ENCODE peak calls at places on chromosomes 4 and X, in six cellular contexts. One of them, this sample, is unnamed.

GRCh38 chrX:23662187-23662586 is 5.1 kb upstream of the PRDX4 start:
- DNase-seq in activated CD4-positive, alpha-beta memory T cell treated with anti-CD3 and anti-CD28 coated beads, Interleukin-2, amount 10 ng/mL, durations not matched to agents 7 days and 5 days: no peak
- DNase-seq in GM20000: no peak
- DNase-seq in activated CD4-positive, CD25-positive, alpha-beta regulatory T cell: no peak
- DNase-seq in NCI-H2029 treated with DMSO at 0.1 percent for 48 hours: no peak
- DNase-seq in cardiac septum: no peak
- DNase-seq in this sample: no peak

GRCh38 chr4:36281384-36282106 is at the start of gene DTHD1:
- DNase-seq in GM20000: no peak
- DNase-seq in activated CD4-positive, alpha-beta memory T cell treated with anti-CD3 and anti-CD28 coated beads, Interleukin-2, amount 10 ng/mL, durations not matched to agents 7 days and 5 days: peak
- DNase-seq in cardiac septum: no peak
- DNase-seq in NCI-H2029 treated with DMSO at 0.1 percent for 48 hours: no peak
- DNase-seq in activated CD4-positive, CD25-positive, alpha-beta regulatory T cell: no peak
- DNase-seq in this sample: no peak

GRCh38 chrX:97119474-97120109 is 235.9 kb downstream of the RPA4 start:
- DNase-seq in cardiac septum: no peak
- DNase-seq in GM20000: no peak
- DNase-seq in activated CD4-positive, alpha-beta memory T cell treated with anti-CD3 and anti-CD28 coated beads, Interleukin-2, amount 10 ng/mL, durations not matched to agents 7 days and 5 days: no peak
- DNase-seq in NCI-H2029 treated with DMSO at 0.1 percent for 48 hours: no peak
- DNase-seq in activated CD4-positive, CD25-positive, alpha-beta regulatory T cell: no peak
- DNase-seq in this sample: no peak

GRCh38 chr4:152860057-152860456 is 76.1 kb upstream of the FHDC1 start:
- DNase-seq in cardiac septum: no peak
- DNase-seq in NCI-H2029 treated with DMSO at 0.1 percent for 48 hours: no peak
- DNase-seq in GM20000: no peak
- DNase-seq in activated CD4-positive, alpha-beta memory T cell treated with anti-CD3 and anti-CD28 coated beads, Interleukin-2, amount 10 ng/mL, durations not matched to agents 7 days and 5 days: no peak
- DNase-seq in activated CD4-positive, CD25-positive, alpha-beta regulatory T cell: no peak
- DNase-seq in this sample: no peak

GRCh38 chrX:7170903-7171302 is 22.9 kb upstream of the PUDP start:
- DNase-seq in activated CD4-positive, alpha-beta memory T cell treated with anti-CD3 and anti-CD28 coated beads, Interleukin-2, amount 10 ng/mL, durations not matched to agents 7 days and 5 days: peak
- DNase-seq in activated CD4-positive, CD25-positive, alpha-beta regulatory T cell: peak
- DNase-seq in cardiac septum: no peak
- DNase-seq in GM20000: no peak
- DNase-seq in NCI-H2029 treated with DMSO at 0.1 percent for 48 hours: no peak
- DNase-seq in this sample: peak

GRCh38 chrX:54494166-54494969 is 1.7 kb downstream of the FGD1 start:
- DNase-seq in GM20000: no peak
- DNase-seq in cardiac septum: peak
- DNase-seq in activated CD4-positive, CD25-positive, alpha-beta regulatory T cell: no peak
- DNase-seq in NCI-H2029 treated with DMSO at 0.1 percent for 48 hours: no peak
- DNase-seq in activated CD4-positive, alpha-beta memory T cell treated with anti-CD3 and anti-CD28 coated beads, Interleukin-2, amount 10 ng/mL, durations not matched to agents 7 days and 5 days: no peak
- DNase-seq in this sample: no peak

GRCh38 chr4:3467601-3468031 is 4.5 kb downstream of the DOK7 start:
- DNase-seq in activated CD4-positive, alpha-beta memory T cell treated with anti-CD3 and anti-CD28 coated beads, Interleukin-2, amount 10 ng/mL, durations not matched to agents 7 days and 5 days: no peak
- DNase-seq in cardiac septum: no peak
- DNase-seq in GM20000: no peak
- DNase-seq in activated CD4-positive, CD25-positive, alpha-beta regulatory T cell: no peak
- DNase-seq in NCI-H2029 treated with DMSO at 0.1 percent for 48 hours: no peak
- DNase-seq in this sample: no peak

GRCh38 chr4:118224239-118224829 is 128.5 kb downstream of the PRSS12 start:
- DNase-seq in GM20000: peak
- DNase-seq in NCI-H2029 treated with DMSO at 0.1 percent for 48 hours: peak
- DNase-seq in activated CD4-positive, CD25-positive, alpha-beta regulatory T cell: no peak
- DNase-seq in activated CD4-positive, alpha-beta memory T cell treated with anti-CD3 and anti-CD28 coated beads, Interleukin-2, amount 10 ng/mL, durations not matched to agents 7 days and 5 days: no peak
- DNase-seq in cardiac septum: no peak
- DNase-seq in this sample: peak

GRCh38 chr4:59161249-59161648 is 2038.9 kb upstream of the ADGRL3 start:
- DNase-seq in cardiac septum: no peak
- DNase-seq in GM20000: no peak
- DNase-seq in activated CD4-positive, alpha-beta memory T cell treated with anti-CD3 and anti-CD28 coated beads, Interleukin-2, amount 10 ng/mL, durations not matched to agents 7 days and 5 days: no peak
- DNase-seq in NCI-H2029 treated with DMSO at 0.1 percent for 48 hours: no peak
- DNase-seq in activated CD4-positive, CD25-positive, alpha-beta regulatory T cell: no peak
- DNase-seq in this sample: no peak

GRCh38 chrX:10749113-10749512 is 128.7 kb upstream of the MID1 start:
- DNase-seq in activated CD4-positive, alpha-beta memory T cell treated with anti-CD3 and anti-CD28 coated beads, Interleukin-2, amount 10 ng/mL, durations not matched to agents 7 days and 5 days: no peak
- DNase-seq in NCI-H2029 treated with DMSO at 0.1 percent for 48 hours: no peak
- DNase-seq in activated CD4-positive, CD25-positive, alpha-beta regulatory T cell: no peak
- DNase-seq in GM20000: no peak
- DNase-seq in cardiac septum: no peak
- DNase-seq in this sample: no peak

GRCh38 chrX:73987166-73987565 is 316.8 kb upstream of the ZCCHC13 start:
- DNase-seq in activated CD4-positive, alpha-beta memory T cell treated with anti-CD3 and anti-CD28 coated beads, Interleukin-2, amount 10 ng/mL, durations not matched to agents 7 days and 5 days: no peak
- DNase-seq in NCI-H2029 treated with DMSO at 0.1 percent for 48 hours: no peak
- DNase-seq in activated CD4-positive, CD25-positive, alpha-beta regulatory T cell: no peak
- DNase-seq in GM20000: no peak
- DNase-seq in cardiac septum: no peak
- DNase-seq in this sample: no peak

GRCh38 chr4:94714761-94715160 is 43.0 kb upstream of the BMPR1B start:
- DNase-seq in cardiac septum: no peak
- DNase-seq in GM20000: no peak
- DNase-seq in activated CD4-positive, CD25-positive, alpha-beta regulatory T cell: no peak
- DNase-seq in NCI-H2029 treated with DMSO at 0.1 percent for 48 hours: no peak
- DNase-seq in activated CD4-positive, alpha-beta memory T cell treated with anti-CD3 and anti-CD28 coated beads, Interleukin-2, amount 10 ng/mL, durations not matched to agents 7 days and 5 days: no peak
- DNase-seq in this sample: no peak

GRCh38 chrX:149610511-149610910 is 15.4 kb upstream of the HSFX2 start:
- DNase-seq in GM20000: no peak
- DNase-seq in activated CD4-positive, alpha-beta memory T cell treated with anti-CD3 and anti-CD28 coated beads, Interleukin-2, amount 10 ng/mL, durations not matched to agents 7 days and 5 days: no peak
- DNase-seq in NCI-H2029 treated with DMSO at 0.1 percent for 48 hours: no peak
- DNase-seq in activated CD4-positive, CD25-positive, alpha-beta regulatory T cell: no peak
- DNase-seq in cardiac septum: no peak
- DNase-seq in this sample: no peak

GRCh38 chr4:19971829-19972228 is 279.9 kb upstream of the SLIT2 start:
- DNase-seq in GM20000: no peak
- DNase-seq in activated CD4-positive, CD25-positive, alpha-beta regulatory T cell: no peak
- DNase-seq in NCI-H2029 treated with DMSO at 0.1 percent for 48 hours: no peak
- DNase-seq in activated CD4-positive, alpha-beta memory T cell treated with anti-CD3 and anti-CD28 coated beads, Interleukin-2, amount 10 ng/mL, durations not matched to agents 7 days and 5 days: no peak
- DNase-seq in cardiac septum: no peak
- DNase-seq in this sample: no peak

GRCh38 chrX:45801554-45801953 is 600.9 kb upstream of the DIPK2B start:
- DNase-seq in activated CD4-positive, CD25-positive, alpha-beta regulatory T cell: no peak
- DNase-seq in cardiac septum: no peak
- DNase-seq in activated CD4-positive, alpha-beta memory T cell treated with anti-CD3 and anti-CD28 coated beads, Interleukin-2, amount 10 ng/mL, durations not matched to agents 7 days and 5 days: no peak
- DNase-seq in GM20000: no peak
- DNase-seq in NCI-H2029 treated with DMSO at 0.1 percent for 48 hours: peak
- DNase-seq in this sample: peak

GRCh38 chr4:125735107-125735506 is 420.4 kb downstream of the FAT4 start:
- DNase-seq in GM20000: no peak
- DNase-seq in activated CD4-positive, CD25-positive, alpha-beta regulatory T cell: no peak
- DNase-seq in NCI-H2029 treated with DMSO at 0.1 percent for 48 hours: no peak
- DNase-seq in cardiac septum: no peak
- DNase-seq in activated CD4-positive, alpha-beta memory T cell treated with anti-CD3 and anti-CD28 coated beads, Interleukin-2, amount 10 ng/mL, durations not matched to agents 7 days and 5 days: no peak
- DNase-seq in this sample: no peak

GRCh38 chr4:67126115-67126514 is 419.2 kb downstream of the CENPC start:
- DNase-seq in cardiac septum: no peak
- DNase-seq in activated CD4-positive, alpha-beta memory T cell treated with anti-CD3 and anti-CD28 coated beads, Interleukin-2, amount 10 ng/mL, durations not matched to agents 7 days and 5 days: no peak
- DNase-seq in activated CD4-positive, CD25-positive, alpha-beta regulatory T cell: no peak
- DNase-seq in NCI-H2029 treated with DMSO at 0.1 percent for 48 hours: no peak
- DNase-seq in GM20000: no peak
- DNase-seq in this sample: no peak

GRCh38 chrX:109485470-109486340 is 3.8 kb upstream of the GUCY2F start:
- DNase-seq in NCI-H2029 treated with DMSO at 0.1 percent for 48 hours: peak
- DNase-seq in GM20000: peak
- DNase-seq in activated CD4-positive, alpha-beta memory T cell treated with anti-CD3 and anti-CD28 coated beads, Interleukin-2, amount 10 ng/mL, durations not matched to agents 7 days and 5 days: peak
- DNase-seq in activated CD4-positive, CD25-positive, alpha-beta regulatory T cell: peak
- DNase-seq in cardiac septum: peak
- DNase-seq in this sample: peak

GRCh38 chr4:41693629-41694028 is 54.9 kb downstream of the PHOX2B start:
- DNase-seq in activated CD4-positive, CD25-positive, alpha-beta regulatory T cell: no peak
- DNase-seq in GM20000: peak
- DNase-seq in NCI-H2029 treated with DMSO at 0.1 percent for 48 hours: no peak
- DNase-seq in cardiac septum: no peak
- DNase-seq in activated CD4-positive, alpha-beta memory T cell treated with anti-CD3 and anti-CD28 coated beads, Interleukin-2, amount 10 ng/mL, durations not matched to agents 7 days and 5 days: no peak
- DNase-seq in this sample: peak

GRCh38 chr4:155085843-155086530 is 122.4 kb upstream of the NPY2R start:
- DNase-seq in NCI-H2029 treated with DMSO at 0.1 percent for 48 hours: no peak
- DNase-seq in GM20000: no peak
- DNase-seq in activated CD4-positive, CD25-positive, alpha-beta regulatory T cell: no peak
- DNase-seq in cardiac septum: no peak
- DNase-seq in activated CD4-positive, alpha-beta memory T cell treated with anti-CD3 and anti-CD28 coated beads, Interleukin-2, amount 10 ng/mL, durations not matched to agents 7 days and 5 days: no peak
- DNase-seq in this sample: no peak

GRCh38 chrX:1391370-1391706 is 575 bp downstream of the SLC25A6 start:
- DNase-seq in GM20000: peak
- DNase-seq in cardiac septum: no peak
- DNase-seq in activated CD4-positive, CD25-positive, alpha-beta regulatory T cell: no peak
- DNase-seq in activated CD4-positive, alpha-beta memory T cell treated with anti-CD3 and anti-CD28 coated beads, Interleukin-2, amount 10 ng/mL, durations not matched to agents 7 days and 5 days: peak
- DNase-seq in NCI-H2029 treated with DMSO at 0.1 percent for 48 hours: no peak
- DNase-seq in this sample: no peak

GRCh38 chrX:15483897-15484296 is 9.2 kb downstream of the PIR start:
- DNase-seq in GM20000: no peak
- DNase-seq in cardiac septum: no peak
- DNase-seq in NCI-H2029 treated with DMSO at 0.1 percent for 48 hours: no peak
- DNase-seq in activated CD4-positive, CD25-positive, alpha-beta regulatory T cell: no peak
- DNase-seq in activated CD4-positive, alpha-beta memory T cell treated with anti-CD3 and anti-CD28 coated beads, Interleukin-2, amount 10 ng/mL, durations not matched to agents 7 days and 5 days: no peak
- DNase-seq in this sample: no peak

GRCh38 chr4:40434126-40434692 is 99.1 kb downstream of the CHRNA9 start:
- DNase-seq in activated CD4-positive, alpha-beta memory T cell treated with anti-CD3 and anti-CD28 coated beads, Interleukin-2, amount 10 ng/mL, durations not matched to agents 7 days and 5 days: no peak
- DNase-seq in cardiac septum: no peak
- DNase-seq in GM20000: peak
- DNase-seq in NCI-H2029 treated with DMSO at 0.1 percent for 48 hours: no peak
- DNase-seq in activated CD4-positive, CD25-positive, alpha-beta regulatory T cell: no peak
- DNase-seq in this sample: no peak

GRCh38 chr4:109665783-109666455 is 37.3 kb downstream of the CASP6 start:
- DNase-seq in cardiac septum: no peak
- DNase-seq in activated CD4-positive, alpha-beta memory T cell treated with anti-CD3 and anti-CD28 coated beads, Interleukin-2, amount 10 ng/mL, durations not matched to agents 7 days and 5 days: no peak
- DNase-seq in NCI-H2029 treated with DMSO at 0.1 percent for 48 hours: no peak
- DNase-seq in GM20000: no peak
- DNase-seq in activated CD4-positive, CD25-positive, alpha-beta regulatory T cell: no peak
- DNase-seq in this sample: no peak

GRCh38 chr4:71260544-71260943 is 78.3 kb upstream of the SLC4A4 start:
- DNase-seq in cardiac septum: no peak
- DNase-seq in GM20000: no peak
- DNase-seq in activated CD4-positive, CD25-positive, alpha-beta regulatory T cell: no peak
- DNase-seq in activated CD4-positive, alpha-beta memory T cell treated with anti-CD3 and anti-CD28 coated beads, Interleukin-2, amount 10 ng/mL, durations not matched to agents 7 days and 5 days: no peak
- DNase-seq in NCI-H2029 treated with DMSO at 0.1 percent for 48 hours: no peak
- DNase-seq in this sample: no peak

GRCh38 chrX:72299891-72300630 is 5.7 kb downstream of the CITED1 start:
- DNase-seq in activated CD4-positive, CD25-positive, alpha-beta regulatory T cell: no peak
- DNase-seq in cardiac septum: no peak
- DNase-seq in GM20000: no peak
- DNase-seq in NCI-H2029 treated with DMSO at 0.1 percent for 48 hours: no peak
- DNase-seq in activated CD4-positive, alpha-beta memory T cell treated with anti-CD3 and anti-CD28 coated beads, Interleukin-2, amount 10 ng/mL, durations not matched to agents 7 days and 5 days: no peak
- DNase-seq in this sample: no peak

GRCh38 chr4:183201331-183201730 is 102.3 kb downstream of the WWC2 start:
- DNase-seq in cardiac septum: no peak
- DNase-seq in activated CD4-positive, CD25-positive, alpha-beta regulatory T cell: no peak
- DNase-seq in GM20000: no peak
- DNase-seq in activated CD4-positive, alpha-beta memory T cell treated with anti-CD3 and anti-CD28 coated beads, Interleukin-2, amount 10 ng/mL, durations not matched to agents 7 days and 5 days: no peak
- DNase-seq in NCI-H2029 treated with DMSO at 0.1 percent for 48 hours: no peak
- DNase-seq in this sample: no peak

GRCh38 chrX:142043196-142043595 is 139.5 kb downstream of the MAGEC1 start:
- DNase-seq in GM20000: no peak
- DNase-seq in activated CD4-positive, alpha-beta memory T cell treated with anti-CD3 and anti-CD28 coated beads, Interleukin-2, amount 10 ng/mL, durations not matched to agents 7 days and 5 days: no peak
- DNase-seq in cardiac septum: no peak
- DNase-seq in activated CD4-positive, CD25-positive, alpha-beta regulatory T cell: no peak
- DNase-seq in NCI-H2029 treated with DMSO at 0.1 percent for 48 hours: no peak
- DNase-seq in this sample: no peak

GRCh38 chr4:54225671-54226398 is 3.3 kb upstream of the PDGFRA start:
- DNase-seq in cardiac septum: no peak
- DNase-seq in NCI-H2029 treated with DMSO at 0.1 percent for 48 hours: no peak
- DNase-seq in activated CD4-positive, alpha-beta memory T cell treated with anti-CD3 and anti-CD28 coated beads, Interleukin-2, amount 10 ng/mL, durations not matched to agents 7 days and 5 days: no peak
- DNase-seq in activated CD4-positive, CD25-positive, alpha-beta regulatory T cell: no peak
- DNase-seq in GM20000: no peak
- DNase-seq in this sample: no peak

GRCh38 chr4:25539241-25539640 is 116.4 kb upstream of the SLC34A2 start:
- DNase-seq in activated CD4-positive, CD25-positive, alpha-beta regulatory T cell: no peak
- DNase-seq in activated CD4-positive, alpha-beta memory T cell treated with anti-CD3 and anti-CD28 coated beads, Interleukin-2, amount 10 ng/mL, durations not matched to agents 7 days and 5 days: no peak
- DNase-seq in NCI-H2029 treated with DMSO at 0.1 percent for 48 hours: no peak
- DNase-seq in cardiac septum: no peak
- DNase-seq in GM20000: no peak
- DNase-seq in this sample: no peak

GRCh38 chr4:675980-676870 is 1.9 kb downstream of the MYL5 start:
- DNase-seq in NCI-H2029 treated with DMSO at 0.1 percent for 48 hours: no peak
- DNase-seq in activated CD4-positive, alpha-beta memory T cell treated with anti-CD3 and anti-CD28 coated beads, Interleukin-2, amount 10 ng/mL, durations not matched to agents 7 days and 5 days: no peak
- DNase-seq in cardiac septum: no peak
- DNase-seq in activated CD4-positive, CD25-positive, alpha-beta regulatory T cell: no peak
- DNase-seq in GM20000: peak
- DNase-seq in this sample: peak

GRCh38 chrX:107107459-107107858 is 11.2 kb downstream of the RBM41 start:
- DNase-seq in cardiac septum: no peak
- DNase-seq in activated CD4-positive, alpha-beta memory T cell treated with anti-CD3 and anti-CD28 coated beads, Interleukin-2, amount 10 ng/mL, durations not matched to agents 7 days and 5 days: no peak
- DNase-seq in GM20000: no peak
- DNase-seq in NCI-H2029 treated with DMSO at 0.1 percent for 48 hours: no peak
- DNase-seq in activated CD4-positive, CD25-positive, alpha-beta regulatory T cell: no peak
- DNase-seq in this sample: no peak

This sample was measured in Karpas-422.